ENCODE peak calls at places on chromosomes 3 and 15, in eight cellular contexts. One of them, this sample, is unnamed.

GRCh38 chr3:76487446-76487845 is 552.5 kb upstream of the ROBO2 start:
- DNase-seq in naive thymus-derived CD4-positive, alpha-beta T cell: no peak
- DNase-seq in HL-60: no peak
- DNase-seq in GM23248: peak; percentile 54
- DNase-seq in stimulated activated CD8-positive, alpha-beta memory T cell treated with anti-CD3 and anti-CD28 coated beads, Interleukin-15, amount 100 ng/mL, for 48 hours: no peak
- DNase-seq in B cell: no peak
- DNase-seq in heart right ventricle: no peak
- DNase-seq in Jurkat, Clone E6-1: no peak
- DNase-seq in this sample: no peak

GRCh38 chr3:148203263-148204010 is 494.3 kb upstream of the AGTR1 start:
- DNase-seq in naive thymus-derived CD4-positive, alpha-beta T cell: no peak
- DNase-seq in HL-60: no peak
- DNase-seq in GM23248: peak; percentile 64
- DNase-seq in stimulated activated CD8-positive, alpha-beta memory T cell treated with anti-CD3 and anti-CD28 coated beads, Interleukin-15, amount 100 ng/mL, for 48 hours: no peak
- DNase-seq in B cell: no peak
- DNase-seq in heart right ventricle: no peak
- DNase-seq in Jurkat, Clone E6-1: no peak
- DNase-seq in this sample: no peak

GRCh38 chr3:196216081-196216564 is at the start of gene SLC51A:
- DNase-seq in naive thymus-derived CD4-positive, alpha-beta T cell: no peak
- DNase-seq in HL-60: no peak
- DNase-seq in GM23248: no peak
- DNase-seq in stimulated activated CD8-positive, alpha-beta memory T cell treated with anti-CD3 and anti-CD28 coated beads, Interleukin-15, amount 100 ng/mL, for 48 hours: no peak
- DNase-seq in B cell: no peak
- DNase-seq in heart right ventricle: no peak
- DNase-seq in Jurkat, Clone E6-1: no peak
- DNase-seq in this sample: no peak

GRCh38 chr3:142019794-142020320 is 129.5 kb downstream of the TFDP2 start:
- DNase-seq in naive thymus-derived CD4-positive, alpha-beta T cell: no peak
- DNase-seq in HL-60: no peak
- DNase-seq in GM23248: no peak
- DNase-seq in stimulated activated CD8-positive, alpha-beta memory T cell treated with anti-CD3 and anti-CD28 coated beads, Interleukin-15, amount 100 ng/mL, for 48 hours: no peak
- DNase-seq in B cell: no peak
- DNase-seq in heart right ventricle: no peak
- DNase-seq in Jurkat, Clone E6-1: no peak
- DNase-seq in this sample: no peak

GRCh38 chr3:168040624-168041208 is 55.0 kb downstream of the GOLIM4 start:
- DNase-seq in naive thymus-derived CD4-positive, alpha-beta T cell: no peak
- DNase-seq in HL-60: peak; percentile 46
- DNase-seq in GM23248: peak; percentile 75
- DNase-seq in stimulated activated CD8-positive, alpha-beta memory T cell treated with anti-CD3 and anti-CD28 coated beads, Interleukin-15, amount 100 ng/mL, for 48 hours: no peak
- DNase-seq in B cell: no peak
- DNase-seq in heart right ventricle: no peak
- DNase-seq in Jurkat, Clone E6-1: peak; percentile 44
- DNase-seq in this sample: no peak

GRCh38 chr3:136296960-136297359 is 46.8 kb downstream of the PCCB start:
- DNase-seq in naive thymus-derived CD4-positive, alpha-beta T cell: no peak
- DNase-seq in HL-60: no peak
- DNase-seq in GM23248: no peak
- DNase-seq in stimulated activated CD8-positive, alpha-beta memory T cell treated with anti-CD3 and anti-CD28 coated beads, Interleukin-15, amount 100 ng/mL, for 48 hours: no peak
- DNase-seq in B cell: no peak
- DNase-seq in heart right ventricle: no peak
- DNase-seq in Jurkat, Clone E6-1: no peak
- DNase-seq in this sample: no peak

GRCh38 chr3:184349563-184350470 is 11.6 kb downstream of the CLCN2 start:
- DNase-seq in naive thymus-derived CD4-positive, alpha-beta T cell: no peak
- DNase-seq in HL-60: no peak
- DNase-seq in GM23248: no peak
- DNase-seq in stimulated activated CD8-positive, alpha-beta memory T cell treated with anti-CD3 and anti-CD28 coated beads, Interleukin-15, amount 100 ng/mL, for 48 hours: no peak
- DNase-seq in B cell: no peak
- DNase-seq in heart right ventricle: no peak
- DNase-seq in Jurkat, Clone E6-1: no peak
- DNase-seq in this sample: no peak

GRCh38 chr15:75924576-75924975 is 20.9 kb downstream of the FBXO22 start:
- DNase-seq in naive thymus-derived CD4-positive, alpha-beta T cell: no peak
- DNase-seq in HL-60: no peak
- DNase-seq in GM23248: peak; percentile 15
- DNase-seq in stimulated activated CD8-positive, alpha-beta memory T cell treated with anti-CD3 and anti-CD28 coated beads, Interleukin-15, amount 100 ng/mL, for 48 hours: no peak
- DNase-seq in B cell: no peak
- DNase-seq in heart right ventricle: no peak
- DNase-seq in Jurkat, Clone E6-1: no peak
- DNase-seq in this sample: no peak

GRCh38 chr15:73677146-73677607 is 7.0 kb upstream of the CD276 start:
- DNase-seq in naive thymus-derived CD4-positive, alpha-beta T cell: peak; percentile 45
- DNase-seq in HL-60: peak; percentile 30
- DNase-seq in GM23248: peak; percentile 72
- DNase-seq in stimulated activated CD8-positive, alpha-beta memory T cell treated with anti-CD3 and anti-CD28 coated beads, Interleukin-15, amount 100 ng/mL, for 48 hours: no peak
- DNase-seq in B cell: no peak
- DNase-seq in heart right ventricle: peak; percentile 65
- DNase-seq in Jurkat, Clone E6-1: peak; percentile 43
- DNase-seq in this sample: no peak

GRCh38 chr15:69704685-69705084 is 252.1 kb downstream of the RPLP1 start:
- DNase-seq in naive thymus-derived CD4-positive, alpha-beta T cell: no peak
- DNase-seq in HL-60: no peak
- DNase-seq in GM23248: peak; percentile 29
- DNase-seq in stimulated activated CD8-positive, alpha-beta memory T cell treated with anti-CD3 and anti-CD28 coated beads, Interleukin-15, amount 100 ng/mL, for 48 hours: no peak
- DNase-seq in B cell: no peak
- DNase-seq in heart right ventricle: no peak
- DNase-seq in Jurkat, Clone E6-1: no peak
- DNase-seq in this sample: no peak

GRCh38 chr3:150495563-150496168 is 50.6 kb downstream of the SERP1 start:
- DNase-seq in naive thymus-derived CD4-positive, alpha-beta T cell: no peak
- DNase-seq in HL-60: peak; percentile 8
- DNase-seq in GM23248: peak; percentile 65
- DNase-seq in stimulated activated CD8-positive, alpha-beta memory T cell treated with anti-CD3 and anti-CD28 coated beads, Interleukin-15, amount 100 ng/mL, for 48 hours: no peak
- DNase-seq in B cell: peak; percentile 50
- DNase-seq in heart right ventricle: no peak
- DNase-seq in Jurkat, Clone E6-1: peak; percentile 39
- DNase-seq in this sample: peak; percentile 11

GRCh38 chr15:36911322-36911944 is 188.9 kb downstream of the MEIS2 start:
- DNase-seq in naive thymus-derived CD4-positive, alpha-beta T cell: no peak
- DNase-seq in HL-60: no peak
- DNase-seq in GM23248: peak; percentile 75
- DNase-seq in stimulated activated CD8-positive, alpha-beta memory T cell treated with anti-CD3 and anti-CD28 coated beads, Interleukin-15, amount 100 ng/mL, for 48 hours: no peak
- DNase-seq in B cell: no peak
- DNase-seq in heart right ventricle: no peak
- DNase-seq in Jurkat, Clone E6-1: no peak
- DNase-seq in this sample: no peak

GRCh38 chr15:100330221-100330620 is 11.6 kb downstream of the ADAMTS17 start:
- DNase-seq in naive thymus-derived CD4-positive, alpha-beta T cell: no peak
- DNase-seq in HL-60: no peak
- DNase-seq in GM23248: no peak
- DNase-seq in stimulated activated CD8-positive, alpha-beta memory T cell treated with anti-CD3 and anti-CD28 coated beads, Interleukin-15, amount 100 ng/mL, for 48 hours: no peak
- DNase-seq in B cell: peak; percentile 37
- DNase-seq in heart right ventricle: no peak
- DNase-seq in Jurkat, Clone E6-1: peak; percentile 66
- DNase-seq in this sample: no peak

GRCh38 chr15:39272901-39273300 is 308.0 kb upstream of the THBS1 start:
- DNase-seq in naive thymus-derived CD4-positive, alpha-beta T cell: no peak
- DNase-seq in HL-60: no peak
- DNase-seq in GM23248: no peak
- DNase-seq in stimulated activated CD8-positive, alpha-beta memory T cell treated with anti-CD3 and anti-CD28 coated beads, Interleukin-15, amount 100 ng/mL, for 48 hours: no peak
- DNase-seq in B cell: no peak
- DNase-seq in heart right ventricle: no peak
- DNase-seq in Jurkat, Clone E6-1: no peak
- DNase-seq in this sample: no peak

GRCh38 chr3:19474169-19474568 is 325.9 kb downstream of the KCNH8 start:
- DNase-seq in naive thymus-derived CD4-positive, alpha-beta T cell: no peak
- DNase-seq in HL-60: no peak
- DNase-seq in GM23248: no peak
- DNase-seq in stimulated activated CD8-positive, alpha-beta memory T cell treated with anti-CD3 and anti-CD28 coated beads, Interleukin-15, amount 100 ng/mL, for 48 hours: no peak
- DNase-seq in B cell: no peak
- DNase-seq in heart right ventricle: no peak
- DNase-seq in Jurkat, Clone E6-1: no peak
- DNase-seq in this sample: no peak

GRCh38 chr3:59709702-59710555 is 660.1 kb upstream of the CFAP20DC start:
- DNase-seq in naive thymus-derived CD4-positive, alpha-beta T cell: no peak
- DNase-seq in HL-60: peak; percentile 91
- DNase-seq in GM23248: no peak
- DNase-seq in stimulated activated CD8-positive, alpha-beta memory T cell treated with anti-CD3 and anti-CD28 coated beads, Interleukin-15, amount 100 ng/mL, for 48 hours: no peak
- DNase-seq in B cell: no peak
- DNase-seq in heart right ventricle: peak; percentile 24
- DNase-seq in Jurkat, Clone E6-1: peak; percentile 83
- DNase-seq in this sample: no peak

GRCh38 chr15:100945006-100945405 is 25.8 kb downstream of the LRRK1 start:
- DNase-seq in naive thymus-derived CD4-positive, alpha-beta T cell: no peak
- DNase-seq in HL-60: no peak
- DNase-seq in GM23248: no peak
- DNase-seq in stimulated activated CD8-positive, alpha-beta memory T cell treated with anti-CD3 and anti-CD28 coated beads, Interleukin-15, amount 100 ng/mL, for 48 hours: no peak
- DNase-seq in B cell: no peak
- DNase-seq in heart right ventricle: no peak
- DNase-seq in Jurkat, Clone E6-1: no peak
- DNase-seq in this sample: no peak

GRCh38 chr3:99713440-99713839 is 75.0 kb downstream of the COL8A1 start:
- DNase-seq in naive thymus-derived CD4-positive, alpha-beta T cell: no peak
- DNase-seq in HL-60: no peak
- DNase-seq in GM23248: no peak
- DNase-seq in stimulated activated CD8-positive, alpha-beta memory T cell treated with anti-CD3 and anti-CD28 coated beads, Interleukin-15, amount 100 ng/mL, for 48 hours: no peak
- DNase-seq in B cell: no peak
- DNase-seq in heart right ventricle: no peak
- DNase-seq in Jurkat, Clone E6-1: no peak
- DNase-seq in this sample: no peak

GRCh38 chr3:102715030-102715697 is 280.3 kb downstream of the ZPLD1 start:
- DNase-seq in naive thymus-derived CD4-positive, alpha-beta T cell: no peak
- DNase-seq in HL-60: peak; percentile 35
- DNase-seq in GM23248: peak; percentile 45
- DNase-seq in stimulated activated CD8-positive, alpha-beta memory T cell treated with anti-CD3 and anti-CD28 coated beads, Interleukin-15, amount 100 ng/mL, for 48 hours: no peak
- DNase-seq in B cell: no peak
- DNase-seq in heart right ventricle: no peak
- DNase-seq in Jurkat, Clone E6-1: no peak
- DNase-seq in this sample: no peak

GRCh38 chr3:70985572-70985971 is 598.0 kb downstream of the FOXP1 start:
- DNase-seq in naive thymus-derived CD4-positive, alpha-beta T cell: no peak
- DNase-seq in HL-60: no peak
- DNase-seq in GM23248: no peak
- DNase-seq in stimulated activated CD8-positive, alpha-beta memory T cell treated with anti-CD3 and anti-CD28 coated beads, Interleukin-15, amount 100 ng/mL, for 48 hours: no peak
- DNase-seq in B cell: no peak
- DNase-seq in heart right ventricle: no peak
- DNase-seq in Jurkat, Clone E6-1: no peak
- DNase-seq in this sample: no peak

GRCh38 chr3:169618894-169619792 is 44.4 kb downstream of the MECOM start:
- DNase-seq in naive thymus-derived CD4-positive, alpha-beta T cell: no peak
- DNase-seq in HL-60: no peak
- DNase-seq in GM23248: no peak
- DNase-seq in stimulated activated CD8-positive, alpha-beta memory T cell treated with anti-CD3 and anti-CD28 coated beads, Interleukin-15, amount 100 ng/mL, for 48 hours: no peak
- DNase-seq in B cell: no peak
- DNase-seq in heart right ventricle: no peak
- DNase-seq in Jurkat, Clone E6-1: no peak
- DNase-seq in this sample: no peak

GRCh38 chr15:92140802-92141201 is 252.9 kb upstream of the ST8SIA2 start:
- DNase-seq in naive thymus-derived CD4-positive, alpha-beta T cell: no peak
- DNase-seq in HL-60: no peak
- DNase-seq in GM23248: no peak
- DNase-seq in stimulated activated CD8-positive, alpha-beta memory T cell treated with anti-CD3 and anti-CD28 coated beads, Interleukin-15, amount 100 ng/mL, for 48 hours: no peak
- DNase-seq in B cell: no peak
- DNase-seq in heart right ventricle: no peak
- DNase-seq in Jurkat, Clone E6-1: no peak
- DNase-seq in this sample: no peak

GRCh38 chr15:89197503-89197971 is 23.8 kb downstream of the RLBP1 start:
- DNase-seq in naive thymus-derived CD4-positive, alpha-beta T cell: no peak
- DNase-seq in HL-60: peak; percentile 18
- DNase-seq in GM23248: no peak
- DNase-seq in stimulated activated CD8-positive, alpha-beta memory T cell treated with anti-CD3 and anti-CD28 coated beads, Interleukin-15, amount 100 ng/mL, for 48 hours: peak; percentile 34
- DNase-seq in B cell: no peak
- DNase-seq in heart right ventricle: peak; percentile 41
- DNase-seq in Jurkat, Clone E6-1: no peak
- DNase-seq in this sample: no peak